ENCODE peak calls at places on chromosome 11, in five cellular contexts. Q is upper lobe of right lung, K is fibroblast of mammary gland, U is GM23248, X is colonic mucosa. G is an unnamed sample.

GRCh38 chr11:47033439-47033838 is 96.9 kb downstream of the CSTPP1 start:
- DNase-seq in Q (no peak), K (peak; percentile 20), U (peak; percentile 36), X (no peak), G (no peak)

GRCh38 chr11:69639843-69640242 is 1.1 kb upstream of the CCND1 start:
- DNase-seq in Q (no peak), K (no peak), U (no peak), X (no peak), G (no peak)

GRCh38 chr11:131749100-131749499 is 378.7 kb downstream of the NTM start:
- DNase-seq in Q (no peak), K (peak; percentile 97), U (peak; percentile 98), X (no peak), G (peak; percentile 23)

GRCh38 chr11:45803981-45804805 is 756 bp upstream of the SLC35C1 start:
- DNase-seq in Q (peak; percentile 94), K (peak; percentile 24), U (peak; percentile 73), X (peak; percentile 92), G (peak; percentile 35)

GRCh38 chr11:7677071-7677470 is 3.8 kb upstream of the CYB5R2 start:
- DNase-seq in Q (no peak), K (peak; percentile 37), U (peak; percentile 70), X (no peak), G (peak; percentile 88)

GRCh38 chr11:13333456-13333957 is 55.9 kb downstream of the BMAL1 start:
- DNase-seq in Q (no peak), K (no peak), U (peak; percentile 38), X (peak; percentile 66), G (peak; percentile 60)

GRCh38 chr11:16924826-16925494 is 89.3 kb downstream of the PLEKHA7 start:
- DNase-seq in Q (peak; percentile 82), K (peak; percentile 20), U (peak; percentile 40), X (peak; percentile 86), G (peak; percentile 78)

GRCh38 chr11:17498475-17498874 is 21.8 kb upstream of the ABCC8 start:
- DNase-seq in Q (no peak), K (no peak), U (peak; percentile 38), X (no peak), G (no peak)

GRCh38 chr11:106399075-106399500 is 321.6 kb downstream of the AASDHPPT start:
- DNase-seq in Q (no peak), K (peak; percentile 100), U (peak; percentile 99), X (no peak), G (peak; percentile 95)

GRCh38 chr11:86660011-86660595 is 12.3 kb downstream of the ME3 start:
- DNase-seq in Q (no peak), K (peak; percentile 85), U (peak; percentile 82), X (no peak), G (peak; percentile 60)

GRCh38 chr11:36699271-36699670 is 101.2 kb upstream of the RAG2 start:
- DNase-seq in Q (no peak), K (no peak), U (no peak), X (no peak), G (peak; percentile 50)

GRCh38 chr11:34213366-34213765 is 107.9 kb downstream of the NAT10 start:
- DNase-seq in Q (no peak), K (peak; percentile 27), U (peak; percentile 74), X (no peak), G (peak; percentile 85)

GRCh38 chr11:69918938-69919650 is 99.9 kb upstream of the FGF3 start:
- DNase-seq in Q (peak; percentile 88), K (peak; percentile 47), U (peak; percentile 81), X (peak; percentile 73), G (peak; percentile 34)

GRCh38 chr11:18617688-18618340 is 16.3 kb downstream of the SPTY2D1 start:
- DNase-seq in Q (no peak), K (peak; percentile 51), U (peak; percentile 17), X (no peak), G (no peak)

GRCh38 chr11:9138612-9139579 is 47.5 kb upstream of the SCUBE2 start:
- DNase-seq in Q (no peak), K (peak; percentile 92), U (peak; percentile 93), X (peak; percentile 51), G (peak; percentile 97)

GRCh38 chr11:12289667-12290476 is 87.5 kb upstream of the PARVA start:
- DNase-seq in Q (no peak), K (no peak), U (no peak), X (no peak), G (no peak)

GRCh38 chr11:88363566-88364169 is 26.1 kb upstream of the CTSC start:
- DNase-seq in Q (no peak), K (peak; percentile 37), U (peak; percentile 51), X (no peak), G (peak; percentile 75)

GRCh38 chr11:6378695-6378989 is 11.6 kb upstream of the SMPD1 start:
- DNase-seq in Q (no peak), K (no peak), U (no peak), X (no peak), G (no peak)

GRCh38 chr11:101306721-101307120 is 177.1 kb upstream of the PGR start:
- DNase-seq in Q (no peak), K (no peak), U (no peak), X (no peak), G (no peak)

GRCh38 chr11:92651159-92651558 is 318.3 kb upstream of the MTNR1B start:
- DNase-seq in Q (no peak), K (no peak), U (no peak), X (no peak), G (no peak)

GRCh38 chr11:57604289-57605010 is 7.0 kb downstream of the SERPING1 start:
- DNase-seq in Q (no peak), K (no peak), U (no peak), X (no peak), G (no peak)

GRCh38 chr11:62108017-62108750 is 15.6 kb upstream of the INCENP start:
- DNase-seq in Q (no peak), K (peak; percentile 75), U (peak; percentile 76), X (no peak), G (peak; percentile 58)

GRCh38 chr11:62534779-62535545 is 11.6 kb downstream of the AHNAK start:
- DNase-seq in Q (no peak), K (no peak), U (no peak), X (no peak), G (no peak)

GRCh38 chr11:35290876-35291275 is 128.5 kb downstream of the SLC1A2 start:
- DNase-seq in Q (no peak), K (no peak), U (no peak), X (no peak), G (peak; percentile 25)

DNA sequence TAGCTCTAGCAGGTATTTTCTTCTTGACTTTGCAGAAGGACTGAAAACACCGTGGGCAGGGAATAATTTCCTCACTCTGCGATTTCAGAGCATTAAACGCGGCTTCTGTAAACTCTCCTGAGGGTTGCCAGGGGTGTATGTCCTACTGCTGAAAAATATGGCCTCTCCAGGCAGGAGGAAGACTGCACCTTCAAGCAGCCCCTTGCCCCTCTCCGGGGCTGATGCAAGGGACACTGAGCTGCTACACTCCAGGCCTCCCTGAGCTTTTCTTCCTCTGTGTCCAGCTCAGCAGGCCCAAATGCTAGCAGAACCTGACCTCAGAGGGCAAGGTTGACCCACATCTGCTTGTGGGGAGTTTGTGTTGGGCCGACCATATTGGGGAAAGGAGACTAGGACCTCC is 2.2 kb downstream of the CD6 start:
- DNase-seq in Q (no peak), K (no peak), U (no peak), X (no peak), G (no peak)
- H3K4me3 ChIP-seq in Q (peak overlapping the region; percentile 36), K (no peak overlapping the region), U (no peak overlapping the region), X (no peak overlapping the region), G (no peak overlapping the region)

DNA sequence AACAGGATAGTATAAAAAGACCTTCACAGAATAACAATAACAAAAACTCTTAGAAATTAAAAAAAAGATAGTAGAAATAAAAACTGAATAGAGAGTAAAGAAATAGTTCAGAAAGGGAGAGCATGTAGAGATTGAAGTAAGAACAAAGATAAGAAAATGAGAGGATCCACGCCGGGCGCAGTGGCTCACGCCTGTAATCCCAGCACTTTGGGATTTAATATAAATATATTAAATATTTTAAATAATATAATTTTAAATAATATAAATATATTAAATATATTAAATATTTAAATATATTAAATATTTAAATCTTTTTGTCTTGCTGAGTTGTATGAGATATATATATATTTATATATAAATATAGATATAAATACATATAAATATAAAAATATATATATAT is 11.0 kb downstream of the APOA4 start:
- DNase-seq in Q (no peak), K (no peak), U (no peak), X (no peak), G (no peak)
- H3K4me3 ChIP-seq in Q (no peak overlapping the region), K (no peak overlapping the region), U (no peak overlapping the region), X (no peak overlapping the region), G (no peak overlapping the region)

GRCh38 chr11:111378185-111378772 is 796 bp downstream of the POU2AF1 start:
- DNase-seq in Q (no peak), K (no peak), U (no peak), X (no peak), G (peak; percentile 79)

GRCh38 chr11:111379500-111380136 is 543 bp upstream of the POU2AF1 start:
- DNase-seq in Q (no peak), K (no peak), U (no peak), X (no peak), G (no peak)

GRCh38 chr11:111382451-111382850 is 3.4 kb upstream of the POU2AF1 start:
- DNase-seq in Q (no peak), K (no peak), U (no peak), X (no peak), G (no peak)

GRCh38 chr11:111376453-111376871 is 2.6 kb downstream of the POU2AF1 start:
- DNase-seq in Q (no peak), K (no peak), U (no peak), X (no peak), G (peak; percentile 56)

DNA sequence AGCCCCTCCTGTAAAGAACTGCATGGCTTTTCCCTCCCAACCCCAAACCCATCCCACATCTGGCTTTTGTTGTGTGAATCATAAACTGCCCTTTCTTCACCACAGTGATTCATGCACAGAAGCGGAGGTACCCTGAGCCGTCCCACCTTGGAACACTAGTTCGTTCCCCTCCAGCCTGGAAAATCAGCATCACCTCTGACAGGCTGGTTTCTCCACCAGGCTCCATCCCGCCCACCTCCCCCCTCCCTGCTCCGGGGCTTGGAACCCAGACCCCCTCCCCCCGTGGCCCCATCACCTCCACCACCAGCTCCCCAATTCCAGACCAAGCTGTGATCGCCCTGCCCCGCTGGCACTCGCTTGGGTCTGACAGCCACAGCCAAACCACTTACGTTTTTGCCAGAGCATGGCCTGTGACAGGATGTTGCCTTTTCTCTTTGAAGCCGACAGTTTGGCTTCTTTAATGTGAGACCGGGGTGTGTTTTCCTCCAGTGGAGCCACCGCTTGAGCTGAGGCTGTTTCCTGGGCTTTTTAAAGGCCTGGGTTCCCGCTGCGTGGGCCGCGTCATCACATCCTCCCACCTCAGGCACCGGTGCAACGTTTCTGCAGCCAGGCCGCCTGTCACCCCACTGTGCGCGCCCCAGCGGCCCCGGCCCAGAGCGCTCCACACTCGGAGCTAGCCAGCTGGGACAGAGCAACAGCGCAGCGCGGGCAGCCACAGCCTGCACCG is at the start of gene POU2AF1:
- DNase-seq in Q (no peak), K (peak; percentile 79), U (peak; percentile 91), X (no peak), G (no peak)
- H3K4me3 ChIP-seq in Q (no peak within 1 kb of the TSS), K (no peak within 1 kb of the TSS), U (peak within 1 kb of the TSS; percentile 56), X (no peak within 1 kb of the TSS), G (no peak within 1 kb of the TSS)

DNA sequence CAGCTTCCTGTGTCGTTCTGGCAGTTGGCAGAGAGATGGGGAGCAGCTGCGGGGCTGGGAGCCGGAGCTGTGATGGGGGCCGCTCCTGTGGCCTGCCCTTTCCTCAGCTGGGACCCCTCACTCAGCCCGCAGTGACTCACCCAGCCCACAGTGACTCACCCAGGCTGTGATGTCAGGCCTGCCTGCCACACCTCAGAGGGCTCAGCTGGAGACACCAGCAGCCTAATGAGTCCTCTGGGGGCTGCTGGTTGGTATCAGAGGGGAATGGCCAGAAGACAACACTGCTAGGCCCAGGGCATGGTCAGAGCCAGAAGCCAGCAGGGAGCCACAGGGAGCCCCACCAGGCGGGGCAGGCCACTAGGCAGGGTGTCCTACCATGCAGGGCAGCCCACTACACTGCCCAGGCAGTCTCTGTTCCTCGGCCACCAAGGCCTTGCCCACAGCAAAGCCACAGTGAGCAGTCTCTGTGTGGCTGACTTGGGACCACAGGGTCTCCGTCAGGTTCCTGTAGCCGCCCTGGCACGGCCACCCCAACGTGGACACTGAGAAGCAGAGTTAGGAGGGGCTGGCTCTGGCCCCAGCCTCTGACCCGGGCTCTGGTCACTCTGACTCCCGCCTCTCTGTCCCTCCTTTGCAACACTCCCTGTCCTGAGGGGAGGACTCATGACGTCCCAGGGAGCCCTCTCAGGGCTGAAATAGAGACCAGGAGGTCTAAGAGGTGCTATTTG is 4.3 kb upstream of the FXYD2 start:
- DNase-seq in Q (peak; percentile 69), K (peak; percentile 70), U (peak; percentile 45), X (peak; percentile 35), G (peak; percentile 69)
- H3K4me3 ChIP-seq in Q (no peak overlapping the region), K (no peak overlapping the region), U (no peak overlapping the region), X (no peak overlapping the region), G (no peak overlapping the region)

G was measured in bronchial epithelial cell.